ENCODE peak calls at places on chromosome 1, in five cellular contexts. One of them, this sample, is unnamed.

GRCh38 chr1:39995973-39996393 is 41.0 kb downstream of the MFSD2A start:
- DNase-seq in astrocyte of the spinal cord: no peak
- DNase-seq in fibroblast of villous mesenchyme: no peak
- DNase-seq in fibroblast of pulmonary artery: no peak
- DNase-seq in GM06990: peak
- DNase-seq in this sample: no peak

GRCh38 chr1:226123591-226124471 is 61.3 kb downstream of the H3-3A start:
- DNase-seq in fibroblast of villous mesenchyme: no peak
- DNase-seq in GM06990: no peak
- DNase-seq in fibroblast of pulmonary artery: no peak
- DNase-seq in astrocyte of the spinal cord: no peak
- DNase-seq in this sample: no peak

GRCh38 chr1:247113094-247113497 is 8.9 kb upstream of the ZNF669 start:
- DNase-seq in GM06990: no peak
- DNase-seq in fibroblast of villous mesenchyme: no peak
- DNase-seq in astrocyte of the spinal cord: peak
- DNase-seq in fibroblast of pulmonary artery: peak
- DNase-seq in this sample: peak

GRCh38 chr1:25451903-25452302 is 21.2 kb downstream of the MACO1 start:
- DNase-seq in fibroblast of pulmonary artery: no peak
- DNase-seq in fibroblast of villous mesenchyme: no peak
- DNase-seq in GM06990: no peak
- DNase-seq in astrocyte of the spinal cord: no peak
- DNase-seq in this sample: no peak

GRCh38 chr1:161884475-161884874 is 118.4 kb downstream of the ATF6 start:
- DNase-seq in GM06990: no peak
- DNase-seq in astrocyte of the spinal cord: no peak
- DNase-seq in fibroblast of pulmonary artery: peak
- DNase-seq in fibroblast of villous mesenchyme: no peak
- DNase-seq in this sample: peak

GRCh38 chr1:43978551-43979260 is at the start of gene B4GALT2:
- DNase-seq in fibroblast of pulmonary artery: no peak
- DNase-seq in astrocyte of the spinal cord: no peak
- DNase-seq in fibroblast of villous mesenchyme: no peak
- DNase-seq in GM06990: peak
- DNase-seq in this sample: no peak

GRCh38 chr1:173269490-173270230 is 62.5 kb upstream of the TNFSF4 start:
- DNase-seq in fibroblast of pulmonary artery: peak
- DNase-seq in fibroblast of villous mesenchyme: peak
- DNase-seq in GM06990: no peak
- DNase-seq in astrocyte of the spinal cord: peak
- DNase-seq in this sample: peak

GRCh38 chr1:24154215-24154614 is 11.3 kb upstream of the IL22RA1 start:
- DNase-seq in fibroblast of pulmonary artery: no peak
- DNase-seq in GM06990: no peak
- DNase-seq in astrocyte of the spinal cord: no peak
- DNase-seq in fibroblast of villous mesenchyme: no peak
- DNase-seq in this sample: no peak

GRCh38 chr1:54934869-54935268 is 45.6 kb upstream of the TMEM61 start:
- DNase-seq in astrocyte of the spinal cord: peak
- DNase-seq in GM06990: no peak
- DNase-seq in fibroblast of pulmonary artery: peak
- DNase-seq in fibroblast of villous mesenchyme: peak
- DNase-seq in this sample: peak

GRCh38 chr1:38558476-38559179 is 300.9 kb downstream of the RRAGC start:
- DNase-seq in GM06990: no peak
- DNase-seq in fibroblast of villous mesenchyme: no peak
- DNase-seq in astrocyte of the spinal cord: no peak
- DNase-seq in fibroblast of pulmonary artery: no peak
- DNase-seq in this sample: no peak

GRCh38 chr1:217067642-217068041 is 344.4 kb upstream of the ESRRG start:
- DNase-seq in GM06990: peak
- DNase-seq in fibroblast of pulmonary artery: no peak
- DNase-seq in astrocyte of the spinal cord: no peak
- DNase-seq in fibroblast of villous mesenchyme: no peak
- DNase-seq in this sample: no peak

GRCh38 chr1:1207254-1207902 is 986 bp upstream of the TNFRSF18 start:
- DNase-seq in GM06990: peak
- DNase-seq in fibroblast of pulmonary artery: no peak
- DNase-seq in fibroblast of villous mesenchyme: no peak
- DNase-seq in astrocyte of the spinal cord: no peak
- DNase-seq in this sample: no peak

GRCh38 chr1:46815133-46815532 is 16.3 kb downstream of the CYP4B1 start:
- DNase-seq in astrocyte of the spinal cord: no peak
- DNase-seq in GM06990: no peak
- DNase-seq in fibroblast of villous mesenchyme: no peak
- DNase-seq in fibroblast of pulmonary artery: no peak
- DNase-seq in this sample: no peak

GRCh38 chr1:167173516-167174184 is 47.0 kb upstream of the POU2F1 start:
- DNase-seq in GM06990: no peak
- DNase-seq in fibroblast of villous mesenchyme: no peak
- DNase-seq in astrocyte of the spinal cord: peak
- DNase-seq in fibroblast of pulmonary artery: no peak
- DNase-seq in this sample: no peak
- H3K4me3 ChIP-seq in GM06990: no peak
- H3K4me3 ChIP-seq in fibroblast of villous mesenchyme: no peak
- H3K4me3 ChIP-seq in astrocyte of the spinal cord: no peak
- H3K4me3 ChIP-seq in fibroblast of pulmonary artery: no peak
- H3K4me3 ChIP-seq in this sample: no peak

GRCh38 chr1:209590405-209590804 is 6.9 kb downstream of the CAMK1G start:
- DNase-seq in fibroblast of villous mesenchyme: peak
- DNase-seq in astrocyte of the spinal cord: no peak
- DNase-seq in fibroblast of pulmonary artery: no peak
- DNase-seq in GM06990: no peak
- DNase-seq in this sample: no peak
- TF ChIP-seq CTCF in fibroblast of villous mesenchyme: peak
- TF ChIP-seq CTCF in astrocyte of the spinal cord: peak
- TF ChIP-seq CTCF in fibroblast of pulmonary artery: peak
- TF ChIP-seq CTCF in GM06990: no peak
- TF ChIP-seq CTCF in this sample: peak

DNA sequence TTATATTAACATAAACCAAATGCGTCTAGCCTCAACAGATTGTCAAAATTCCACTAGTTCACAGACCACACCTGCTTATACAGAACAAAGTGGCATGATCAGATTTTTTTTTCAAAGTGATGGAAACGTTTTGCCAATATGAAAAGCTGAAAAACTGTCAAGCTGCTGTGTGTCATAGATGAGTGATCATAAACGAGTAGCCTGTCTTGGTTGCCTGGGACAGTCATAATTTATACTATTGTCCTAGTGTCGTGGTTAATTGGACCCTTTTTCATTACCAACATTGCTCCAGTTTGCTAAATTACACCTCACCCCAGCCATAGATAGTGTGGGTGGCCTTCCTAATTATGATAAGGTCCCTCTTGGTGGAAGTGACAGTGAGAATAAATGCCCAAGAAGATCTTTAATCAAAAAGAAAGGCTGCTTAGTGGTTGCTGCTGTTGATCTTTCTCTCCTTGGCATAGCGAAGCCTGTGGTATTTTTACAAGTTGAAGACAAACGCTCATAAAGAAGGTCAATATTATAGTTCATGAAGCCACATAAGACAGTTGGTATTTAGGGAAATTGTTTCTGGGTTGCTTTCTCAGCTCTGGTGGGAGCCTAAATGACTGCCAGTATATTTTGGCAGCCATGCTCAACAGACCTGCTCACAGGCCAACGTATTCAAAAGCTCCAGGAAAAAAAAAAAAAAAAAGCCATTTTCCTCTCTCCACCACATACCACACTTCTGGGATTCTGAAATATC is 478.1 kb downstream of the PLA2G4A start:
- DNase-seq in fibroblast of villous mesenchyme: no peak
- DNase-seq in fibroblast of pulmonary artery: no peak
- DNase-seq in astrocyte of the spinal cord: peak
- DNase-seq in GM06990: no peak
- DNase-seq in this sample: no peak
- H3K4me3 ChIP-seq in fibroblast of villous mesenchyme: no peak
- H3K4me3 ChIP-seq in fibroblast of pulmonary artery: no peak
- H3K4me3 ChIP-seq in astrocyte of the spinal cord: no peak
- H3K4me3 ChIP-seq in GM06990: no peak
- H3K4me3 ChIP-seq in this sample: no peak

GRCh38 chr1:51978099-51978498 is 12.4 kb downstream of the RAB3B start:
- DNase-seq in astrocyte of the spinal cord: no peak
- DNase-seq in GM06990: no peak
- DNase-seq in fibroblast of pulmonary artery: no peak
- DNase-seq in fibroblast of villous mesenchyme: no peak
- DNase-seq in this sample: no peak
- TF ChIP-seq CTCF in astrocyte of the spinal cord: no peak
- TF ChIP-seq CTCF in GM06990: no peak
- TF ChIP-seq CTCF in fibroblast of pulmonary artery: no peak
- TF ChIP-seq CTCF in fibroblast of villous mesenchyme: no peak
- TF ChIP-seq CTCF in this sample: no peak